ENCODE peak calls at places on chromosome 11, in nine cellular contexts. I, L, H, T, M, R, G, O and Q are unnamed samples.

GRCh38 chr11:132886335-132886734 is 646.0 kb downstream of the OPCML start:
- DNase-seq in I (no peak), L (no peak), H (no peak), T (no peak), M (no peak), R (no peak), G (no peak), O (no peak), Q (no peak)

GRCh38 chr11:61702701-61703312 is 22.6 kb downstream of the DAGLA start:
- DNase-seq in I (no peak), L (no peak), H (no peak), T (no peak), M (no peak), R (no peak), G (no peak), O (no peak), Q (no peak)

GRCh38 chr11:102120437-102120935 is 10.2 kb downstream of the YAP1 start:
- DNase-seq in I (peak; percentile 34), L (no peak), H (no peak), T (no peak), M (no peak), R (no peak), G (no peak), O (no peak), Q (no peak)

GRCh38 chr11:126188332-126189108 is 22.9 kb downstream of the RPUSD4 start:
- DNase-seq in I (no peak), L (no peak), H (no peak), T (no peak), M (no peak), R (no peak), G (peak; percentile 77), O (no peak), Q (no peak)

GRCh38 chr11:57310630-57311086 is 14.1 kb downstream of the TNKS1BP1 start:
- DNase-seq in I (peak; percentile 20), L (no peak), H (no peak), T (peak; percentile 29), M (no peak), R (no peak), G (no peak), O (no peak), Q (no peak)

GRCh38 chr11:105152556-105152955 is 13.0 kb upstream of the CARD18 start:
- DNase-seq in I (no peak), L (no peak), H (no peak), T (no peak), M (no peak), R (no peak), G (no peak), O (no peak), Q (no peak)

GRCh38 chr11:110883266-110883665 is 171.0 kb upstream of the ARHGAP20 start:
- DNase-seq in I (no peak), L (no peak), H (no peak), T (no peak), M (no peak), R (no peak), G (no peak), O (no peak), Q (no peak)

GRCh38 chr11:7603031-7603781 is 70.1 kb downstream of the CYB5R2 start:
- DNase-seq in I (no peak), L (no peak), H (no peak), T (no peak), M (no peak), R (no peak), G (no peak), O (peak; percentile 44), Q (no peak)

GRCh38 chr11:124623861-124624525 is 1.3 kb downstream of the TBRG1 start:
- DNase-seq in I (no peak), L (no peak), H (no peak), T (no peak), M (no peak), R (no peak), G (no peak), O (no peak), Q (no peak)

GRCh38 chr11:33907419-33907818 is 15.5 kb upstream of the LMO2 start:
- DNase-seq in I (no peak), L (no peak), H (no peak), T (no peak), M (no peak), R (no peak), G (no peak), O (no peak), Q (no peak)

GRCh38 chr11:45250035-45250693 is 36.0 kb downstream of the SYT13 start:
- DNase-seq in I (no peak), L (no peak), H (no peak), T (no peak), M (no peak), R (no peak), G (peak; percentile 40), O (no peak), Q (no peak)

GRCh38 chr11:88447285-88447684 is 109.7 kb upstream of the CTSC start:
- DNase-seq in I (no peak), L (no peak), H (no peak), T (no peak), M (no peak), R (no peak), G (no peak), O (no peak), Q (no peak)

GRCh38 chr11:45369294-45369693 is 83.2 kb upstream of the SYT13 start:
- DNase-seq in I (no peak), L (no peak), H (no peak), T (no peak), M (no peak), R (no peak), G (no peak), O (no peak), Q (no peak)

GRCh38 chr11:63629426-63629825 is 15.2 kb upstream of the PLAAT3 start:
- DNase-seq in I (no peak), L (no peak), H (no peak), T (no peak), M (no peak), R (no peak), G (no peak), O (no peak), Q (no peak)

GRCh38 chr11:2886191-2886894 is 768 bp upstream of the CDKN1C start:
- DNase-seq in I (no peak), L (no peak), H (no peak), T (no peak), M (no peak), R (no peak), G (no peak), O (no peak), Q (no peak)

GRCh38 chr11:120578591-120579154 is 67.1 kb downstream of the GRIK4 start:
- DNase-seq in I (no peak), L (no peak), H (no peak), T (no peak), M (no peak), R (no peak), G (no peak), O (no peak), Q (no peak)

GRCh38 chr11:47857485-47858168 is 9.5 kb upstream of the NUP160 start:
- DNase-seq in I (no peak), L (no peak), H (no peak), T (no peak), M (no peak), R (peak; percentile 23), G (peak; percentile 62), O (no peak), Q (no peak)

GRCh38 chr11:108218455-108218854 is 4.0 kb downstream of the NPAT start:
- DNase-seq in I (no peak), L (no peak), H (no peak), T (no peak), M (no peak), R (no peak), G (no peak), O (no peak), Q (no peak)

GRCh38 chr11:121829159-121829643 is 286.8 kb downstream of the BLID start:
- DNase-seq in I (no peak), L (no peak), H (no peak), T (no peak), M (no peak), R (peak; percentile 36), G (no peak), O (peak; percentile 100), Q (peak; percentile 50)

GRCh38 chr11:34027516-34028406 is 23.8 kb upstream of the CAPRIN1 start:
- DNase-seq in I (peak; percentile 37), L (no peak), H (no peak), T (peak; percentile 80), M (no peak), R (no peak), G (no peak), O (no peak), Q (no peak)

GRCh38 chr11:122115520-122116343 is at the start of gene BLID:
- DNase-seq in I (peak; percentile 67), L (no peak), H (no peak), T (no peak), M (no peak), R (no peak), G (peak; percentile 22), O (no peak), Q (no peak)

GRCh38 chr11:121508449-121508848 is 55.7 kb upstream of the SORL1-AS1 start:
- DNase-seq in I (no peak), L (no peak), H (no peak), T (no peak), M (no peak), R (no peak), G (no peak), O (no peak), Q (no peak)

GRCh38 chr11:13091373-13091772 is 82.3 kb downstream of the RASSF10 start:
- DNase-seq in I (peak; percentile 33), L (no peak), H (no peak), T (no peak), M (no peak), R (no peak), G (no peak), O (no peak), Q (no peak)

GRCh38 chr11:125916683-125917337 is 12.5 kb downstream of the DDX25 start:
- DNase-seq in I (peak; percentile 31), L (no peak), H (no peak), T (no peak), M (no peak), R (no peak), G (no peak), O (no peak), Q (no peak)

GRCh38 chr11:70271635-70271953 is 1.1 kb downstream of the PPFIA1 start:
- DNase-seq in I (no peak), L (no peak), H (no peak), T (no peak), M (no peak), R (no peak), G (no peak), O (no peak), Q (no peak)

GRCh38 chr11:122122179-122122578 is 6.2 kb upstream of the BLID start:
- DNase-seq in I (no peak), L (no peak), H (no peak), T (no peak), M (no peak), R (no peak), G (no peak), O (no peak), Q (no peak)

GRCh38 chr11:74388678-74389327 is 9.4 kb downstream of the PGM2L1 start:
- DNase-seq in I (peak; percentile 95), L (peak; percentile 66), H (no peak), T (peak; percentile 35), M (peak; percentile 57), R (peak; percentile 38), G (peak; percentile 58), O (peak; percentile 11), Q (no peak)

GRCh38 chr11:106186630-106187029 is 109.2 kb downstream of the AASDHPPT start:
- DNase-seq in I (no peak), L (no peak), H (no peak), T (no peak), M (no peak), R (no peak), G (no peak), O (no peak), Q (no peak)

GRCh38 chr11:117328414-117329010 is 858 bp downstream of the CEP164 start:
- DNase-seq in I (peak; percentile 64), L (no peak), H (no peak), T (peak; percentile 8), M (no peak), R (no peak), G (peak; percentile 29), O (no peak), Q (no peak)

GRCh38 chr11:2748061-2748813 is 48.4 kb upstream of the KCNQ1OT1 start:
- DNase-seq in I (no peak), L (no peak), H (no peak), T (no peak), M (no peak), R (no peak), G (no peak), O (no peak), Q (peak; percentile 41)